ENCODE peak calls at places on chromosomes 5 and 9, in nine cellular contexts. Y is H1, J is right lobe of liver, W is AG09309, V is AG10803, I is type B pancreatic cell, C is epithelial cell of esophagus, X is GM13977, B is HepG2. Z is an unnamed sample.

GRCh38 chr5:131548190-131548589 is 86.8 kb downstream of the RAPGEF6 start:
- DNase-seq in W (no peak), B (no peak), V (no peak), J (no peak), X (no peak), I (no peak), C (no peak), Y (no peak), Z (no peak)

GRCh38 chr5:111127453-111128195 is 35.5 kb downstream of the WDR36 start:
- DNase-seq in I (no peak), Y (peak), C (peak), W (no peak), J (no peak), V (no peak), X (no peak), B (no peak), Z (no peak)

GRCh38 chr9:72193478-72193881 is 44.2 kb downstream of the GDA start:
- DNase-seq in V (no peak), X (no peak), W (no peak), J (no peak), B (no peak), I (no peak), C (peak), Y (no peak), Z (no peak)

GRCh38 chr9:89594811-89595550 is 9.8 kb upstream of the GADD45G start:
- DNase-seq in I (peak), W (no peak), V (no peak), B (no peak), J (no peak), Y (no peak), X (no peak), C (no peak), Z (no peak)

GRCh38 chr9:33017283-33018041 is 7.6 kb upstream of the DNAJA1 start:
- DNase-seq in B (no peak), C (no peak), V (no peak), J (no peak), W (no peak), I (no peak), Y (no peak), X (no peak), Z (no peak)

GRCh38 chr9:124828679-124829669 is 24.3 kb upstream of the WDR38 start:
- DNase-seq in V (no peak), Y (no peak), C (no peak), B (no peak), W (no peak), X (no peak), J (no peak), I (no peak), Z (no peak)

GRCh38 chr5:73306741-73307275 is 133.8 kb downstream of the TMEM174 start:
- DNase-seq in I (peak), Y (no peak), C (no peak), V (peak), J (no peak), B (no peak), X (no peak), W (no peak), Z (no peak)

GRCh38 chr5:178069909-178070308 is 43.4 kb upstream of the N4BP3 start:
- DNase-seq in J (no peak), C (peak), V (no peak), I (no peak), W (no peak), B (peak), Y (no peak), X (no peak), Z (peak)

GRCh38 chr9:4573634-4574391 is 83.5 kb downstream of the SLC1A1 start:
- DNase-seq in I (no peak), Y (no peak), V (no peak), B (no peak), W (no peak), X (no peak), J (no peak), C (no peak), Z (no peak)

GRCh38 chr5:176620333-176620981 is 9.9 kb downstream of the SNCB start:
- DNase-seq in W (no peak), X (no peak), B (no peak), C (no peak), J (no peak), V (peak), Y (no peak), I (no peak), Z (no peak)

GRCh38 chr9:109253637-109254284 is 67.1 kb downstream of the EPB41L4B start:
- DNase-seq in B (no peak), V (peak), C (peak), Y (no peak), W (no peak), I (no peak), X (no peak), J (peak), Z (no peak)
- TF ChIP-seq CTCF in B (no peak), V (no peak), C (peak), Y (no peak), W (no peak), I (no peak), X (no peak), J (peak), Z (no peak)

GRCh38 chr9:79233542-79233941 is 338.2 kb upstream of the TLE4 start:
- DNase-seq in W (no peak), J (no peak), Y (peak), X (peak), C (peak), I (no peak), B (peak), V (peak), Z (peak)
- TF ChIP-seq CTCF in W (peak), J (no peak), Y (peak), X (peak), C (peak), I (peak), B (peak), V (peak), Z (peak)

DNA sequence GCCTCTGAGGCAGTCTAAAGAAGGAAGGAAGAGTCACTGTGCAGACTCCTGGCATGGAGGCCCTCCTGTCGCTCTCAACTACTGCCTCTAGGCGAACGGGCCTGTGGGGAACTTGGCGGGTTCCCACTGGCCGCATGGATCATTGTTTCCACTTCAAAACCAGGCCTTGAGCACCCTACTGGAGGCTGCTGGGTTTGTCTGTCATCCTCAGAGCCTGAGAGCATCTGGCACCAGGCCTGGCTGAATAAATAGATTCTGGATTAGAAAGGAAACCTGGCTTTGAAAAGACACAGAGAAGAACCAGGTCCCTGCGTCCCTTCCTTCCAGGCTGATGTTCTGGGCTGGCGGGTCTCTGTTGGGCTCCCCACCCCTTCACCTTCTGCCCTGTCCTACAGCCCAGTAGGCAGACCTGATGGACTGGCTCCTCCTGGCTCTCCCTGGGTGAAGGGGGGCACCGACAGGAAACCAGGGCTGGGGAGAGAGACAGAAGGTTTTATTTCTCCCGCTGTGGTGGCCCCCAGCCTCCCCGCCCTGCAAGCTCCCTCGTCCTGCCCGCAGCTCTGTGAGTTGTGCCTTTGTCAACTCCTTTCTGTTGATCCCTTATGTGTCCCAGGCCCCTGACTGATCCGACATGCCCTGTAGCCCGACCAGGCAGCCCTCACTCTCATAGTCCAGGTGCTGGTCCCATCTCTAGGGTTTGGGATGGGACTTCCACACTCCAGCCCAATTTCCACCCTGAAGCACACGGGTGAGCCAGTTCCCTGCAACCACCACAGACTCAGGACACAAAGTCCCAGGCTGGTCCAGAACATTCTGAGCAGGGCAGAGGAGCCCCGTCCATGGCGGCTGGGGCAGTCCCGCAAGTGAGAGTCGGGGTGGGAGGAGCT is 50.1 kb downstream of the ADAMTS2 start:
- DNase-seq in X (no peak), W (peak), Y (no peak), J (peak), I (no peak), C (no peak), V (peak), B (no peak), Z (peak)
- TF ChIP-seq CTCF in X (no peak), W (peak), Y (no peak), J (no peak), I (no peak), C (no peak), V (peak), B (no peak), Z (no peak)

DNA sequence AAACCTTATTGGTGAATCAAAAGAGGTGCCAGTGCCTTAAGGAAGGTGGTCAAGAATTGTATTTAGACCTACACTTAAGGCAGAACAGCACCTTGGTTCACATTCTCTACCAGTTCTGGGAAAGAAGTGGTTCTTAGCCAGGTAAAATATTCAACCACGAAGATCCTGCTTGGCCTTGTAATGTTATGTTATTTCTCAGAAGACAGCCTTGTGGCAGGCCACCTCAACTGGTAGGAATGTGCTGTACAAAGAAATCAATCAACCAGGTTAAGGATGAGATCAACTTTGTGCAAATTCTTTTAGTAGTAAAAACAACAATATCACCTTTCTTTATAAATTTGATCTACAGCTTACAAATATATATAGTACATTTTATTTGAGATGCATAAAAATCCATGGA is 246.8 kb downstream of the ARRDC3 start:
- DNase-seq in I (no peak), J (no peak), X (no peak), B (no peak), W (no peak), C (peak), V (no peak), Y (no peak), Z (no peak)
- TF ChIP-seq CTCF in I (no peak), J (no peak), X (no peak), B (no peak), W (peak), C (peak), V (no peak), Y (no peak), Z (no peak)

GRCh38 chr9:98418578-98419259 is 163.3 kb upstream of the TBC1D2 start:
- DNase-seq in J (no peak), I (no peak), B (no peak), C (no peak), X (no peak), Y (no peak), W (no peak), V (no peak), Z (no peak)

GRCh38 chr9:98416294-98416693 is 160.8 kb upstream of the TBC1D2 start:
- DNase-seq in B (no peak), C (no peak), V (no peak), Y (no peak), J (no peak), X (no peak), W (no peak), I (no peak), Z (no peak)

GRCh38 chr9:98415782-98416181 is 160.3 kb upstream of the TBC1D2 start:
- DNase-seq in Y (no peak), J (no peak), V (no peak), W (no peak), B (peak), C (no peak), X (no peak), I (no peak), Z (no peak)

GRCh38 chr9:98425079-98425478 is 169.6 kb upstream of the TBC1D2 start:
- DNase-seq in V (no peak), B (no peak), I (no peak), C (no peak), W (no peak), X (no peak), J (no peak), Y (no peak), Z (no peak)

GRCh38 chr9:98419260-98419603 is 163.8 kb upstream of the TBC1D2 start:
- DNase-seq in B (no peak), J (no peak), X (no peak), Y (no peak), C (no peak), I (no peak), W (no peak), V (no peak), Z (no peak)
- TF ChIP-seq CTCF in B (no peak), J (no peak), X (no peak), Y (no peak), C (no peak), I (no peak), W (no peak), V (peak), Z (no peak)

GRCh38 chr5:31196309-31196708 is 2.8 kb downstream of the CDH6 start:
- DNase-seq in W (no peak), J (no peak), I (no peak), Y (no peak), C (no peak), X (no peak), B (peak), V (no peak), Z (no peak)
- TF ChIP-seq CTCF in W (no peak), J (no peak), I (peak), Y (peak), C (no peak), X (no peak), B (no peak), V (no peak), Z (no peak)

GRCh38 chr9:98641675-98642074 is 67.1 kb downstream of the GABBR2 start:
- DNase-seq in Y (no peak), B (no peak), W (no peak), J (no peak), X (no peak), I (no peak), C (no peak), V (no peak), Z (no peak)

GRCh38 chr9:98639133-98639532 is 69.6 kb downstream of the GABBR2 start:
- DNase-seq in X (no peak), I (no peak), Y (no peak), V (no peak), W (no peak), C (no peak), B (no peak), J (no peak), Z (no peak)

GRCh38 chr9:98642661-98643312 is 65.9 kb downstream of the GABBR2 start:
- DNase-seq in W (no peak), V (no peak), C (no peak), Y (no peak), I (no peak), B (no peak), J (no peak), X (no peak), Z (no peak)

GRCh38 chr9:98637381-98637780 is 71.4 kb downstream of the GABBR2 start:
- DNase-seq in B (no peak), J (no peak), V (peak), X (no peak), C (peak), Y (no peak), W (no peak), I (no peak), Z (no peak)

GRCh38 chr9:98640394-98640793 is 68.3 kb downstream of the GABBR2 start:
- DNase-seq in B (no peak), Y (no peak), W (no peak), X (no peak), J (no peak), V (no peak), I (no peak), C (no peak), Z (no peak)
- TF ChIP-seq CTCF in B (no peak), Y (no peak), W (no peak), X (no peak), J (no peak), V (no peak), I (no peak), C (no peak), Z (no peak)

GRCh38 chr9:133938086-133938485 is 54.0 kb downstream of the VAV2 start:
- DNase-seq in V (no peak), J (no peak), B (no peak), I (no peak), Y (no peak), W (no peak), X (no peak), C (no peak), Z (no peak)

GRCh38 chr9:133942206-133942975 is 49.7 kb downstream of the VAV2 start:
- DNase-seq in X (no peak), J (peak), V (no peak), Y (no peak), W (no peak), B (no peak), C (no peak), I (no peak), Z (no peak)

GRCh38 chr9:133939386-133939785 is 52.7 kb downstream of the VAV2 start:
- DNase-seq in C (no peak), J (no peak), V (no peak), B (no peak), Y (no peak), X (no peak), W (no peak), I (no peak), Z (peak)

GRCh38 chr9:133938670-133939258 is 53.4 kb downstream of the VAV2 start:
- DNase-seq in I (no peak), C (no peak), V (no peak), J (no peak), B (no peak), Y (no peak), X (no peak), W (no peak), Z (no peak)

DNA sequence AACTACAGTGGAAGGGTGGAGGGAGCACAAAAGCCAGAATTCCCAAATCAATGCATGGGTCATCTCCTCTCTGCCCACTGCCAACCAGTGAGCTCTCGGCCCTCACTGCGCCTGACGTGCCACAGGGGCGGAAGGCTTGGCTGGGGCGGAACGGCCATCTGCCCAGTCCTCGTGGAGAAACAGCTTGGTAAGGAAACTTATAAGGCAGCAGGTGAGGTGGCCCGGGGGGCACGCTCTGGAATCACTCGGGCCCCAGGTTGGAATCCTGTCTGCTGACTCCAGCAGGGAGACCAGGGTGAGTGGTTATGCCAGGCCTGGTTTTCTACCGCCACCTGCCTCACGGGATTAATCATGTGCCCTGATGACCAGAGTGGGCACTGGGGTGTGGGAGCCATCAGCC is 52.3 kb downstream of the VAV2 start:
- DNase-seq in Y (no peak), I (no peak), J (peak), C (no peak), W (no peak), X (no peak), B (no peak), V (no peak), Z (peak)
- TF ChIP-seq CTCF in Y (no peak), I (no peak), J (no peak), C (no peak), W (no peak), X (no peak), B (no peak), V (no peak), Z (no peak)

DNA sequence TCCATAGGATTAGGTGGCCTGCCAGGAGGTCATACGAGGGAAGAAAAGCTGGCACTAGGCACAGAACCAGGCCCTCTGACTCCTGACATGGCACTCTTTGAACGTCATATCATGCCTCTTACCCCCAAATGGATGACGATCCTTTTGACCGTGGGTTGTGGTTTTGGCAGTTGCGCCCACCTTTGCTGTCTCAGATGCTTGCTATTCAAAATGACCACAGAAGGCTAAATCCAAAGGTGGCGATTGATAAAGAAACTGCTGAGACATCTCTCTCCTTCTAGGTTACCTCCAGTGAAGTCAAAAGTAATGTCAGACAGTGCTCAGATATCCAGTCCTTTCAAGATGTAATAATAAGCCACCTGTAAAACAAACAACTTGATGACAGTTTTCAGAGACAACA is 385.0 kb downstream of the EFNA5 start:
- DNase-seq in V (no peak), X (no peak), B (no peak), C (peak), W (no peak), I (no peak), J (no peak), Y (no peak), Z (no peak)
- TF ChIP-seq CTCF in V (no peak), X (no peak), B (no peak), C (no peak), W (no peak), I (no peak), J (no peak), Y (no peak), Z (no peak)

GRCh38 chr9:113898596-113898995 is 22.5 kb downstream of the ZNF618 start:
- DNase-seq in X (no peak), W (no peak), Y (no peak), B (no peak), C (no peak), J (no peak), V (no peak), I (no peak), Z (no peak)
- TF ChIP-seq CTCF in X (no peak), W (no peak), Y (no peak), B (no peak), C (no peak), J (no peak), V (no peak), I (no peak), Z (no peak)

Z was measured in glutamatergic neuron.